ENCODE peak calls at places on chromosomes 1 and 21, in four cellular contexts. Z is GM10248, B is ureter, I is amygdala. F is an unnamed sample.

GRCh38 chr1:24292887-24293286 is 26.3 kb upstream of the GRHL3 start:
- DNase-seq in Z (no peak), B (no peak), I (no peak), F (no peak)

GRCh38 chr21:14617040-14617393 is 70.9 kb upstream of the SAMSN1 start:
- DNase-seq in Z (no peak), B (no peak), I (no peak), F (no peak)

GRCh38 chr1:209796733-209797025 is 9.3 kb downstream of the IRF6 start:
- DNase-seq in Z (no peak), B (no peak), I (no peak), F (no peak)

GRCh38 chr1:209759829-209760359 is 4.0 kb downstream of the TRAF3IP3 start:
- DNase-seq in Z (no peak), B (no peak), I (no peak), F (no peak)

GRCh38 chr1:9406111-9406510 is 113.4 kb downstream of the SPSB1 start:
- DNase-seq in Z (no peak), B (no peak), I (no peak), F (peak)

GRCh38 chr1:117367769-117368059 is 465 bp downstream of the MAN1A2 start:
- DNase-seq in Z (no peak), B (no peak), I (no peak), F (no peak)

GRCh38 chr1:202164271-202165037 is 4.1 kb upstream of the PTPN7 start:
- DNase-seq in Z (peak), B (no peak), I (no peak), F (peak)

GRCh38 chr21:45290948-45291612 is 3.4 kb upstream of the POFUT2 start:
- DNase-seq in Z (no peak), B (peak), I (no peak), F (no peak)

GRCh38 chr1:162371611-162372010 is 5.0 kb downstream of the SPATA46 start:
- DNase-seq in Z (no peak), B (no peak), I (no peak), F (no peak)

GRCh38 chr1:77608893-77609292 is 73.6 kb downstream of the ZZZ3 start:
- DNase-seq in Z (no peak), B (no peak), I (no peak), F (no peak)

GRCh38 chr1:217369996-217370551 is 260.8 kb downstream of the GPATCH2 start:
- DNase-seq in Z (no peak), B (no peak), I (no peak), F (no peak)

GRCh38 chr1:52904590-52905375 is 16.8 kb downstream of the ECHDC2 start:
- DNase-seq in Z (peak), B (no peak), I (no peak), F (peak)

GRCh38 chr1:2878591-2878990 is 77.1 kb upstream of the TTC34 start:
- DNase-seq in Z (no peak), B (no peak), I (no peak), F (no peak)

GRCh38 chr1:98119793-98120192 is 199.0 kb upstream of the DPYD start:
- DNase-seq in Z (no peak), B (no peak), I (no peak), F (no peak)

GRCh38 chr1:74771913-74772515 is 39.1 kb downstream of the TYW3 start:
- DNase-seq in Z (peak), B (no peak), I (no peak), F (peak)

GRCh38 chr21:45414396-45415187 is 9.6 kb downstream of the COL18A1 start:
- DNase-seq in Z (no peak), B (no peak), I (no peak), F (no peak)

GRCh38 chr21:34887729-34888568 is 161.2 kb downstream of the RUNX1 start:
- DNase-seq in Z (peak), B (peak), I (peak), F (peak)

GRCh38 chr1:84571150-84571535 is 3.1 kb downstream of the CTBS start:
- DNase-seq in Z (no peak), B (no peak), I (no peak), F (no peak)

GRCh38 chr1:116724765-116725375 is 29.4 kb upstream of the CD2 start:
- DNase-seq in Z (peak), B (peak), I (no peak), F (peak)

GRCh38 chr1:29754608-29755375 is 518.5 kb downstream of the PTPRU start:
- DNase-seq in Z (no peak), B (peak), I (no peak), F (no peak)

GRCh38 chr1:26923711-26924110 is 2.2 kb downstream of the NUDC start:
- DNase-seq in Z (no peak), B (no peak), I (no peak), F (no peak)

GRCh38 chr1:221510793-221511503 is 230.9 kb downstream of the DUSP10 start:
- DNase-seq in Z (no peak), B (no peak), I (no peak), F (no peak)

GRCh38 chr1:84370831-84371394 is 27.4 kb upstream of the DNASE2B start:
- DNase-seq in Z (no peak), B (no peak), I (no peak), F (no peak)

GRCh38 chr1:42962641-42963377 is 4.1 kb upstream of the SLC2A1 start:
- DNase-seq in Z (no peak), B (peak), I (peak), F (no peak)

GRCh38 chr1:211920602-211921226 is 90.2 kb upstream of the LPGAT1 start:
- DNase-seq in Z (no peak), B (no peak), I (no peak), F (no peak)

GRCh38 chr1:23664837-23665795 is 26.5 kb upstream of the RPL11 start:
- DNase-seq in Z (peak), B (no peak), I (no peak), F (no peak)

GRCh38 chr1:187733234-187733633 is 904.5 kb downstream of the PLA2G4A start:
- DNase-seq in Z (no peak), B (no peak), I (no peak), F (no peak)

GRCh38 chr1:163999131-163999530 is 559.9 kb upstream of the PBX1 start:
- DNase-seq in Z (no peak), B (no peak), I (no peak), F (no peak)

GRCh38 chr1:178706467-178706866 is 18.6 kb upstream of the RALGPS2 start:
- DNase-seq in Z (no peak), B (no peak), I (no peak), F (no peak)

GRCh38 chr1:185337221-185337620 is 20.2 kb upstream of the IVNS1ABP start:
- DNase-seq in Z (no peak), B (no peak), I (no peak), F (no peak)

GRCh38 chr1:217272385-217272784 is 358.5 kb downstream of the GPATCH2 start:
- DNase-seq in Z (no peak), B (no peak), I (no peak), F (no peak)

GRCh38 chr1:117656202-117656641 is 50.4 kb downstream of the TENT5C start:
- DNase-seq in Z (peak), B (no peak), I (no peak), F (peak)

GRCh38 chr1:145972580-145972979 is 8.1 kb downstream of the POLR3GL start:
- DNase-seq in Z (no peak), B (no peak), I (no peak), F (no peak)

GRCh38 chr1:246351726-246352125 is 155.4 kb downstream of the SMYD3 start:
- DNase-seq in Z (no peak), B (no peak), I (no peak), F (no peak)

GRCh38 chr1:101262601-101263348 is 26.0 kb downstream of the S1PR1 start:
- DNase-seq in Z (no peak), B (no peak), I (no peak), F (no peak)